ENCODE peak calls at places on chromosome 7, in four cellular contexts. Q is neural progenitor cell, R is MM.1S, M is PC-3. V is an unnamed sample.

GRCh38 chr7:27375958-27376357 is 133.4 kb downstream of the EVX1 start:
- DNase-seq in Q (peak), R (no peak), M (no peak), V (peak)

GRCh38 chr7:36207451-36208291 is 54.6 kb downstream of the EEPD1 start:
- DNase-seq in Q (no peak), M (peak), R (no peak), V (no peak)

GRCh38 chr7:73366127-73366526 is 38.2 kb downstream of the FKBP6 start:
- DNase-seq in M (no peak), R (no peak), Q (no peak), V (no peak)

GRCh38 chr7:30349170-30349569 is 64.8 kb downstream of the ZNRF2 start:
- DNase-seq in M (peak), Q (no peak), R (no peak), V (peak)

GRCh38 chr7:27727058-27727457 is 12.9 kb upstream of the TAX1BP1 start:
- DNase-seq in Q (no peak), M (no peak), R (no peak), V (no peak)

GRCh38 chr7:65381742-65382141 is 8.1 kb downstream of the ZNF92 start:
- DNase-seq in M (no peak), R (no peak), Q (no peak), V (peak)

GRCh38 chr7:6430271-6430940 is 17.3 kb downstream of the DAGLB start:
- DNase-seq in R (no peak), Q (no peak), M (no peak), V (peak)

GRCh38 chr7:28958946-28959417 is 852 bp upstream of the TRIL start:
- DNase-seq in M (peak), R (no peak), Q (no peak), V (no peak)

GRCh38 chr7:115145512-115145911 is 223.6 kb downstream of the MDFIC start:
- DNase-seq in M (peak), Q (no peak), R (no peak), V (no peak)

GRCh38 chr7:100946111-100946510 is 3.2 kb upstream of the MUC3A start:
- DNase-seq in M (no peak), R (no peak), Q (no peak), V (no peak)

GRCh38 chr7:102469351-102469971 is 4.7 kb downstream of the LRWD1 start:
- DNase-seq in Q (no peak), R (peak), M (no peak), V (no peak)

GRCh38 chr7:27170936-27171635 is 3.0 kb downstream of the HOXA10 start:
- DNase-seq in Q (peak), R (no peak), M (peak), V (peak)

GRCh38 chr7:91373401-91373800 is 109.2 kb downstream of the FZD1 start:
- DNase-seq in Q (no peak), M (no peak), R (no peak), V (no peak)

GRCh38 chr7:3245077-3245476 is 56.0 kb upstream of the SDK1 start:
- DNase-seq in R (no peak), M (no peak), Q (no peak), V (no peak)

GRCh38 chr7:121395494-121395960 is 581 bp downstream of the FAM3C start:
- DNase-seq in M (peak), Q (peak), R (peak), V (peak)

GRCh38 chr7:142796501-142797341 is 26.0 kb downstream of the PRSS2 start:
- DNase-seq in Q (peak), R (no peak), M (peak), V (peak)

GRCh38 chr7:65554-65953 is 126.8 kb upstream of the FAM20C start:
- DNase-seq in R (no peak), Q (no peak), M (no peak), V (no peak)

GRCh38 chr7:22361795-22362194 is 4.8 kb upstream of the RAPGEF5 start:
- DNase-seq in Q (no peak), M (peak), R (no peak), V (no peak)

GRCh38 chr7:140621326-140622035 is 19.1 kb downstream of the DENND2A start:
- DNase-seq in M (peak), Q (no peak), R (peak), V (no peak)

GRCh38 chr7:70765651-70766050 is 366.3 kb upstream of the GALNT17 start:
- DNase-seq in Q (no peak), R (no peak), M (no peak), V (no peak)

GRCh38 chr7:115763347-115763746 is 267.2 kb downstream of the TFEC start:
- DNase-seq in M (no peak), R (no peak), Q (peak), V (peak)

GRCh38 chr7:90246184-90246583 is 1.2 kb downstream of the CFAP69 start:
- DNase-seq in M (peak), R (no peak), Q (peak), V (peak)

GRCh38 chr7:81158189-81158588 is 239.3 kb upstream of the SEMA3C start:
- DNase-seq in R (no peak), Q (peak), M (no peak), V (no peak)

GRCh38 chr7:16421333-16422099 is at the start of gene CRPPA:
- DNase-seq in R (peak), Q (peak), M (no peak), V (peak)

GRCh38 chr7:150867592-150867991 is 15.3 kb downstream of the AOC1 start:
- DNase-seq in M (no peak), Q (no peak), R (no peak), V (no peak)

GRCh38 chr7:141218941-141219340 is 145.1 kb downstream of the TMEM178B start:
- DNase-seq in M (no peak), Q (no peak), R (no peak), V (no peak)

GRCh38 chr7:135971366-135971725 is 5.8 kb downstream of the MTPN start:
- DNase-seq in M (no peak), R (no peak), Q (no peak), V (no peak)

GRCh38 chr7:23597908-23598224 is 684 bp downstream of the CCDC126 start:
- DNase-seq in M (no peak), Q (no peak), R (no peak), V (no peak)

GRCh38 chr7:7554021-7554432 is 12.7 kb upstream of the MIOS start:
- DNase-seq in R (no peak), Q (peak), M (peak), V (no peak)

GRCh38 chr7:157576415-157576814 is 239.6 kb downstream of the DNAJB6 start:
- DNase-seq in Q (no peak), R (no peak), M (no peak), V (no peak)

GRCh38 chr7:144834516-144835165 is 1.2 kb downstream of the TPK1 start:
- DNase-seq in M (no peak), R (peak), Q (no peak), V (peak)

GRCh38 chr7:111090834-111091233 is at the start of gene LRRN3:
- DNase-seq in M (no peak), Q (peak), R (no peak), V (peak)

GRCh38 chr7:155807013-155807804 is 5.1 kb downstream of the SHH start:
- DNase-seq in M (no peak), Q (peak), R (no peak), V (peak)

GRCh38 chr7:157622000-157622399 is 285.2 kb downstream of the DNAJB6 start:
- DNase-seq in M (no peak), R (no peak), Q (no peak), V (no peak)

GRCh38 chr7:124702385-124702784 is 63.2 kb downstream of the GPR37 start:
- DNase-seq in M (peak), Q (no peak), R (no peak), V (no peak)

GRCh38 chr7:111138196-111138569 is 47.3 kb downstream of the LRRN3 start:
- DNase-seq in M (peak), R (peak), Q (peak), V (no peak)

GRCh38 chr7:46485481-46486065 is 564.5 kb upstream of the IGFBP3 start:
- DNase-seq in R (no peak), Q (no peak), M (peak), V (no peak)

GRCh38 chr7:151249034-151249731 is 689 bp upstream of the SMARCD3 start:
- DNase-seq in R (no peak), Q (peak), M (peak), V (peak)

GRCh38 chr7:106278695-106279094 is 6.1 kb downstream of the NAMPT start:
- DNase-seq in R (no peak), M (peak), Q (no peak), V (no peak)
- H3K27ac ChIP-seq in R (no peak), M (no peak), Q (no peak), V (no peak)

GRCh38 chr7:80066646-80067045 is 68.0 kb upstream of the GNAI1 start:
- DNase-seq in M (no peak), Q (no peak), R (no peak), V (no peak)
- TF ChIP-seq EZH2 in M (no peak), Q (no peak), R (no peak), V (no peak)

DNA sequence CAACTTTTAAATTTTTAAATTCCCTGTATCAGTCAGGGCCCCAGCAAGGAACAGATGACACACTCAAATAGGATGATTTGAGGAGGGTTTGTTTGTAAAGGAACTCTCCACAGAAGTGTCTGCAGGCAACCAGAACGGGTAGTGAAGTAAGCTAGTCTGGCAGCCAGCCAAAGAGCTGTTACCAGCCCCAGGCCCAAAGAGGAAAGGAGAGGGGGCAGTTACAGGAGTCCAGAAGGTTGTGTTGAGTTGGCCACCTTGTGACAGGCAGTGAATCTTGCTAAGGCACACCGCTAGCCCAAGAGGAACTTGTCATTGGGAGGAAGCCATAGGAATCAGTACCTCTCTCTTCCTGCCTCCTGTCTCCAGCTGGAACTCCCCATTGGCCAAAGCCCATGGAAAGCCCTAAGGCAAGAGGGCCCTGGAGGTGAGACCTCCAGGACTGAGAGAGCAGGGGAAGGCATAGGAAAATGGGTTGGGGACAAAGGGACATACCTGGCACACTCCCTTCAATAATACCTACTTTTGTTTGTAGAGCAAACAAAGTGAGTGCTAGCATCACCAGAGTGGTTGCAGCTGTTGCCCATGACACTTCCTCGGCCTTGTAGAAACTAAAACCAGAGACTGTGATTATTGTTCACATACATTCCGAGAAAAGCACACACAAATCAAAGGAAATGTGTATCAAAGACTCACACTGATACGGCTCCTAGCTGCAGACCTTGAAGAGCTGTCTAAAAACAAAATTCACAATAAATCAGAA is 25.4 kb upstream of the GATAD1 start:
- DNase-seq in M (no peak), Q (no peak), R (peak), V (no peak)
- TF ChIP-seq EZH2phosphoT487 in M (no peak), Q (no peak), R (no peak), V (no peak)

GRCh38 chr7:24910551-24911212 is 69.3 kb downstream of the OSBPL3 start:
- DNase-seq in R (no peak), Q (no peak), M (no peak), V (no peak)

GRCh38 chr7:24905996-24906770 is 73.8 kb downstream of the OSBPL3 start:
- DNase-seq in M (peak), Q (no peak), R (no peak), V (no peak)

GRCh38 chr7:24907311-24907886 is 72.6 kb downstream of the OSBPL3 start:
- DNase-seq in Q (no peak), R (no peak), M (peak), V (no peak)

GRCh38 chr7:24908757-24909156 is 71.2 kb downstream of the OSBPL3 start:
- DNase-seq in Q (no peak), R (no peak), M (no peak), V (no peak)

GRCh38 chr7:24908166-24908565 is 71.8 kb downstream of the OSBPL3 start:
- DNase-seq in R (no peak), M (no peak), Q (no peak), V (no peak)
- H3K27ac ChIP-seq in R (no peak), M (peak), Q (no peak), V (no peak)

DNA sequence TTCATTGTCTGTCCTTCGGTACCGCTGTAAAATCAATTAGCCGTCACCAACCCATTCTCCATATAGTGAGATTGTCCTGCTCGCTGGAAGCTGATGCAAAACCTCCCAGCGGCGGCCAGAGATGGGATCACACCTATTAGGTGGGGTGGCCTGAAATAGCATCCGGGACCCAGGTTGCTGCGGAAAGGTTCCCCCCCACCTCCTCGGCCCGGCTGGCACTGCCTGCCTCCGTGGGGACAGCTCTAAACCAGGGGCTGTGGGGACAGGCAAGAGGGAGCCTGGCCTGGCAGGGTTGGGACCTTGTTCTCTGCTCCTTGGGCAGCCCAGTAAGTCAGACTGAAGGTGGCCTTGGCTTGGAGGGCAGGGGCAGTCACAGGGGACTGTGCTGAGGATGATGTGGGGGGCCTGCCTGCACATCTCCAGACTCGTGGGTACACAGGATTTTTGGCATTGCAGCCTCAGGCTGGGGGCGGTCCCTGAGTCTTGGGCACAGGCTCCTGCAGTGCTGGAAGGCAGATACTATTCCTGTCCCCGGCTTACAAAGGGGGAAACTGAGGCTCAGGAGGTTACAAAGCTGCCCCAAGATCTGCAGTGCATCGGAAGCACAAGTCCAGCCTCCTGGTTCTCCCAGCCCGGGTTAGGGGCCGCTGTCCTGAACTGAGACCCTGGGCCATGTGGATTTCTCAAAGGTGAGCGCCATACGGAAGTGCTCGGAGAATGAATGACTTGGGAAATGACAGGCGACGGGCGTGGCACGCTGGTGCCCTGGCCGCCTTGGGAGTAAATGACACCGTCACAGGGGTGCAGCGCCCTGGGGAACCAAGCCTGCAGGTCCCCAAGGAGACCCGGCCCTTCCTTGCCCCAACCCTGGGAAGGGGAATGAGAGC is 65.6 kb downstream of the UNCX start:
- DNase-seq in M (no peak), Q (no peak), R (no peak), V (no peak)
- TF ChIP-seq EZH2 in M (no peak), Q (no peak), R (no peak), V (no peak)

GRCh38 chr7:31497501-31497900 is 16.4 kb upstream of the ITPRID1 start:
- DNase-seq in M (peak), R (no peak), Q (no peak), V (no peak)
- TF ChIP-seq EZH2phosphoT487 in M (no peak), R (no peak), Q (no peak), V (no peak)

DNA sequence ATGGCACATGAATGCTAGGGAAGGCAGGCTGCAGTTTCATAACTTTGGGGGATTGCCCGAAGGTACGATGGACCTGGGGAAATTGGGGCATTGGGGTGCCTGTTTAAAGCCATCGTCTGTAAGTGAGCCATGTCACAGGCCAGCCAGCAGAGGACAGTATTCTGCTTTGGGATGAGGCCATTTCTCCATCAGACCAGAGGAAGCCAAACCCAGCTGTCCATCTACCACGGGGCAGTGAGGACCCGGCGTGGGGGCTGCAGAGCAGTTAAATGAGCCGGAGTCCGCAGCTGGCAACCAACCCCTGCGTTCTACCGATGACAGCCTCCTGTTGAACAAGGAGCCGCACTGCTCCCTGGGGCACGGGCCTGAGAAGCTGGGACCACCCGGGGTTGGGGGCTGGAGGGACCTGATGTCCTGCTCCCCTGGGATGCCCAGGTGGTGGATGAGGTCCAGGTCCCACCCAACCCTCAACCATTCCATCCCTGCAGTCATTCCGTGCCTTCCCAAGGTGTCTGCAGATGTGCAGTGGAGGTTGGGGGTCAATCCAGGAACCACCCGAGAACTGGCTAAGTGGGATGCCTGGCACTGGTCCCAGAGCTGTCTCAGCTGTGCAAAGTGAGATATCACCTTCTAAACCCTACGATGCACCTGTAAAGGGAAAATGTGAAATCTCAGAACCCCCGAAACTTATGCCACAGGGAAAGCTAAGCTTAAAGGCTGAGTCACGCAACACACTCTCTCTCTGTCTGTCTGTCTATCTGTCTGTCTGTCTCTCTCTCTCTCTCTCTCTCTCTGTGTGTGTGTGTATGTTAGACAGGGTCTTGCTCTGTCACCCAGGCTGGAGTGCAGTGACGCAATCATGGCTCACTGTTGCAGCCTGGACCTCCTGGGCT is 12.1 kb upstream of the RHBDD2 start:
- DNase-seq in R (peak), M (peak), Q (peak), V (peak)
- H3K27ac ChIP-seq in R (peak), M (no peak), Q (no peak), V (no peak)

V was measured in GM23338.